ENCODE peak calls at places on chromosomes 2 and 18, in five cellular contexts. Z, S, J, L and A are unnamed samples. For H3K4me1 and H3K36me3, the result is how much of the 10 kb centered on the place peaks cover.

GRCh38 chr18:31880186-31880898 is 62.6 kb downstream of the TRAPPC8 start:
- DNase-seq in Z (no peak), L (no peak), J (no peak), S (no peak), A (no peak)

GRCh38 chr2:31138037-31138962 is at the start of gene GALNT14:
- DNase-seq in L (no peak), J (peak), Z (peak), S (peak), A (peak)

GRCh38 chr2:32962652-32963051 is 15.9 kb downstream of the LTBP1 start:
- DNase-seq in S (no peak), Z (no peak), J (no peak), L (no peak), A (no peak)

GRCh38 chr2:85132834-85133637 is at the start of gene TCF7L1:
- DNase-seq in S (peak), Z (peak), J (peak), L (peak), A (peak)

GRCh38 chr2:158928965-158929364 is 39.5 kb upstream of the TANC1 start:
- DNase-seq in J (no peak), L (no peak), Z (no peak), S (no peak), A (no peak)

GRCh38 chr2:180607501-180608060 is 372.8 kb upstream of the UBE2E3 start:
- DNase-seq in L (no peak), Z (no peak), J (no peak), S (no peak), A (no peak)

GRCh38 chr2:105399207-105399861 is 483 bp upstream of the FHL2 start:
- DNase-seq in S (no peak), J (no peak), L (no peak), Z (no peak), A (no peak)

GRCh38 chr18:33605250-33605649 is 27.2 kb downstream of the ASXL3 start:
- DNase-seq in S (no peak), J (no peak), L (no peak), Z (peak), A (no peak)

GRCh38 chr18:48902023-48902855 is 48.5 kb downstream of the SMAD7 start:
- DNase-seq in J (no peak), Z (peak), L (peak), S (no peak), A (peak)

GRCh38 chr2:241368643-241369042 is 12.6 kb downstream of the FARP2 start:
- DNase-seq in S (no peak), Z (no peak), J (no peak), L (no peak), A (no peak)

GRCh38 chr2:241376808-241377207 is 20.7 kb downstream of the FARP2 start:
- DNase-seq in Z (no peak), J (no peak), L (no peak), S (no peak), A (no peak)

GRCh38 chr2:241373449-241373848 is 17.4 kb downstream of the FARP2 start:
- DNase-seq in L (no peak), J (no peak), Z (no peak), S (no peak), A (no peak)

GRCh38 chr2:241375300-241375699 is 19.2 kb downstream of the FARP2 start:
- DNase-seq in L (no peak), J (no peak), S (no peak), Z (no peak), A (no peak)

GRCh38 chr2:241372376-241372992 is 16.4 kb downstream of the FARP2 start:
- DNase-seq in L (no peak), J (no peak), S (no peak), Z (no peak), A (no peak)
- H3K4me1 ChIP-seq in L (under half), J (under half), S (under half), Z (under half), A (half or more)

GRCh38 chr2:15838481-15838880 is 101.9 kb upstream of the MYCN start:
- DNase-seq in J (no peak), S (no peak), L (no peak), Z (no peak), A (no peak)

GRCh38 chr2:15840173-15840572 is 100.2 kb upstream of the MYCN start:
- DNase-seq in J (no peak), Z (no peak), L (no peak), S (no peak), A (no peak)

GRCh38 chr2:15841776-15842554 is 98.4 kb upstream of the MYCN start:
- DNase-seq in J (no peak), L (no peak), Z (no peak), S (no peak), A (no peak)

GRCh38 chr2:15840969-15841368 is 99.4 kb upstream of the MYCN start:
- DNase-seq in Z (no peak), J (no peak), L (no peak), S (no peak), A (no peak)

DNA sequence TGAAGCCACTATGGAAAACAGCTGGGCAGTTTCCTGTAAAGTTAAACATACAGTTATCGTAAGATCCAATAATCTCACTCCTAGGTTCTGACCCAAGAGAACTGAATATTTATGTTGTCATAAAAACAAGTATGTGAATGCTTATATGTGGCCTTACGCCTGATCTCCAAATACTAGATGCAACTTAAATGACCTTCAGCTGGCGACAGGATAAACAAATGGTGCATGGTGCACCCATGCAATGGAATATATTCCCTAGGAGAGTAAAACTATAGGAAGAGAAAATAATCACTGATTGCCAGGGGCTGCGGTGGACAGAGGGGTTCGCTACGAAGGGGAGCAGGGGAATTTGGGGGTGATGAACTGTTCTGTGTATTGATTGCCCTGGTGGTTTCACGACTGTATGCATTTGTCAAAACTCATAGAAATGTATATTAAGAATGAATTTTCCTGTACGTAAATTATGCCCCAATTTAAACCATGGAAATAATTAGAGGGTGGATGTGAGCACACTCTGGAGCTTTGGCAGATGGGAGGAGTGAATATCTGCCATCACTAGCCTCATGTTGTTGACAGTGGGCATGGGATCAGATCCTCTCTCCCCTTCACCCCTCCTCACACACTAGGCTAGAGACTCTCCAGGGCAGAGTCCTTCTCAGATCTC is 100.8 kb upstream of the MYCN start:
- DNase-seq in J (no peak), Z (no peak), S (no peak), L (no peak), A (no peak)
- H3K27ac ChIP-seq in J (no peak), Z (no peak), S (no peak), L (no peak), A (no peak)

GRCh38 chr18:63303562-63303961 is 16.0 kb downstream of the BCL2 start:
- DNase-seq in J (no peak), S (no peak), Z (no peak), L (no peak), A (no peak)
- H3K36me3 ChIP-seq in J (under half), S (under half), Z (under half), L (under half), A (under half)

DNA sequence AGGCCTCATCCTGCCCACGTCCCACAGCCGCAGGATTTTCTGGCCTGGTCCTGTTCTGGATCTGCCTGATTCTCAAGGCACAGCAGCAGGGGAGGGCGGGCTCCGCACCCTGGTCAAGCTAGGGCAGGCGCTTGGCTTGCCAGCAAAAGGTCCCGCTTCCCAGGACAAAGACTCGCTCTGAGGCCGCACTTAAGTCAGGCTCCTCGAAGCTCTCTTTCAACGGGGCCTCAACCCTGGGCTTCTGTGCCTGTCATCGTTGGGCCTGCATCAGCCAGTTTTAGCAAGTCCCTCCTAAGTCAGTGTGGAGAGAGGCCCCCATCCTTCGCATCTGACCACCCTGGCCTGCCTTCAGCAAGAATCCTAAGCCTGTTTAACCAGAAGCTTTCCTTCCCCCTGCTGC is 63.0 kb downstream of the SP110 start:
- DNase-seq in J (no peak), L (no peak), S (no peak), Z (no peak), A (no peak)
- H3K4me1 ChIP-seq in J (under half), L (under half), S (under half), Z (under half), A (under half)